ENCODE peak calls at places on chromosomes 7 and 10, in seven cellular contexts. One of them, this sample, is unnamed.

GRCh38 chr7:151409555-151410404 is at the start of gene WDR86:
- DNase-seq in prostate gland: no peak
- DNase-seq in upper lobe of right lung: peak
- DNase-seq in fibroblast of mammary gland: no peak
- DNase-seq in suprapubic skin: peak
- DNase-seq in heart right ventricle: no peak
- DNase-seq in OCI-LY7: no peak
- DNase-seq in this sample: no peak

GRCh38 chr7:151993977-151994676 is 31.3 kb upstream of the GALNT11 start:
- DNase-seq in prostate gland: no peak
- DNase-seq in upper lobe of right lung: no peak
- DNase-seq in fibroblast of mammary gland: peak
- DNase-seq in suprapubic skin: no peak
- DNase-seq in heart right ventricle: no peak
- DNase-seq in OCI-LY7: no peak
- DNase-seq in this sample: no peak

GRCh38 chr7:55185321-55185802 is 166.5 kb downstream of the EGFR start:
- DNase-seq in prostate gland: peak
- DNase-seq in upper lobe of right lung: no peak
- DNase-seq in fibroblast of mammary gland: peak
- DNase-seq in suprapubic skin: no peak
- DNase-seq in heart right ventricle: no peak
- DNase-seq in OCI-LY7: no peak
- DNase-seq in this sample: peak

GRCh38 chr7:37986780-37987380 is 66.4 kb downstream of the EPDR1 start:
- DNase-seq in prostate gland: no peak
- DNase-seq in upper lobe of right lung: no peak
- DNase-seq in fibroblast of mammary gland: peak
- DNase-seq in suprapubic skin: no peak
- DNase-seq in heart right ventricle: no peak
- DNase-seq in OCI-LY7: no peak
- DNase-seq in this sample: no peak

GRCh38 chr7:117098457-117098856 is 145.2 kb downstream of the ST7 start:
- DNase-seq in prostate gland: no peak
- DNase-seq in upper lobe of right lung: no peak
- DNase-seq in fibroblast of mammary gland: peak
- DNase-seq in suprapubic skin: no peak
- DNase-seq in heart right ventricle: no peak
- DNase-seq in OCI-LY7: no peak
- DNase-seq in this sample: no peak

GRCh38 chr7:116955801-116956514 is 2.7 kb downstream of the ST7 start:
- DNase-seq in prostate gland: peak
- DNase-seq in upper lobe of right lung: no peak
- DNase-seq in fibroblast of mammary gland: peak
- DNase-seq in suprapubic skin: no peak
- DNase-seq in heart right ventricle: no peak
- DNase-seq in OCI-LY7: peak
- DNase-seq in this sample: no peak

GRCh38 chr10:6148908-6149307 is 53.8 kb upstream of the PFKFB3 start:
- DNase-seq in prostate gland: no peak
- DNase-seq in upper lobe of right lung: no peak
- DNase-seq in fibroblast of mammary gland: no peak
- DNase-seq in suprapubic skin: no peak
- DNase-seq in heart right ventricle: no peak
- DNase-seq in OCI-LY7: no peak
- DNase-seq in this sample: no peak

GRCh38 chr10:44958196-44958896 is 1.3 kb upstream of the RASSF4 start:
- DNase-seq in prostate gland: no peak
- DNase-seq in upper lobe of right lung: no peak
- DNase-seq in fibroblast of mammary gland: peak
- DNase-seq in suprapubic skin: peak
- DNase-seq in heart right ventricle: no peak
- DNase-seq in OCI-LY7: no peak
- DNase-seq in this sample: no peak

GRCh38 chr7:126856691-126857291 is 395.9 kb downstream of the GRM8 start:
- DNase-seq in prostate gland: no peak
- DNase-seq in upper lobe of right lung: no peak
- DNase-seq in fibroblast of mammary gland: peak
- DNase-seq in suprapubic skin: no peak
- DNase-seq in heart right ventricle: no peak
- DNase-seq in OCI-LY7: peak
- DNase-seq in this sample: no peak

GRCh38 chr10:80471715-80472233 is 17.7 kb downstream of the TSPAN14 start:
- DNase-seq in prostate gland: no peak
- DNase-seq in upper lobe of right lung: no peak
- DNase-seq in fibroblast of mammary gland: no peak
- DNase-seq in suprapubic skin: no peak
- DNase-seq in heart right ventricle: no peak
- DNase-seq in OCI-LY7: peak
- DNase-seq in this sample: no peak

GRCh38 chr7:2006231-2006771 is 226.4 kb downstream of the MAD1L1 start:
- DNase-seq in prostate gland: no peak
- DNase-seq in upper lobe of right lung: peak
- DNase-seq in fibroblast of mammary gland: no peak
- DNase-seq in suprapubic skin: peak
- DNase-seq in heart right ventricle: no peak
- DNase-seq in OCI-LY7: no peak
- DNase-seq in this sample: no peak

GRCh38 chr10:21749788-21750187 is 215.8 kb downstream of the MLLT10 start:
- DNase-seq in prostate gland: no peak
- DNase-seq in upper lobe of right lung: no peak
- DNase-seq in fibroblast of mammary gland: no peak
- DNase-seq in suprapubic skin: no peak
- DNase-seq in heart right ventricle: no peak
- DNase-seq in OCI-LY7: no peak
- DNase-seq in this sample: no peak

GRCh38 chr10:122461367-122461728 is at the start of gene HTRA1:
- DNase-seq in prostate gland: peak
- DNase-seq in upper lobe of right lung: peak
- DNase-seq in fibroblast of mammary gland: peak
- DNase-seq in suprapubic skin: no peak
- DNase-seq in heart right ventricle: peak
- DNase-seq in OCI-LY7: no peak
- DNase-seq in this sample: no peak

GRCh38 chr10:96417432-96417831 is 58.6 kb upstream of the OPALIN start:
- DNase-seq in prostate gland: no peak
- DNase-seq in upper lobe of right lung: no peak
- DNase-seq in fibroblast of mammary gland: no peak
- DNase-seq in suprapubic skin: no peak
- DNase-seq in heart right ventricle: no peak
- DNase-seq in OCI-LY7: no peak
- DNase-seq in this sample: no peak

GRCh38 chr7:116670409-116671036 is 1.5 kb upstream of the MET start:
- DNase-seq in prostate gland: no peak
- DNase-seq in upper lobe of right lung: no peak
- DNase-seq in fibroblast of mammary gland: no peak
- DNase-seq in suprapubic skin: no peak
- DNase-seq in heart right ventricle: no peak
- DNase-seq in OCI-LY7: no peak
- DNase-seq in this sample: no peak

GRCh38 chr7:41103331-41103730 is 599.6 kb downstream of the INHBA start:
- DNase-seq in prostate gland: no peak
- DNase-seq in upper lobe of right lung: no peak
- DNase-seq in fibroblast of mammary gland: no peak
- DNase-seq in suprapubic skin: no peak
- DNase-seq in heart right ventricle: no peak
- DNase-seq in OCI-LY7: no peak
- DNase-seq in this sample: no peak

GRCh38 chr10:103111031-103111917 is 81.8 kb downstream of the NT5C2 start:
- DNase-seq in prostate gland: no peak
- DNase-seq in upper lobe of right lung: no peak
- DNase-seq in fibroblast of mammary gland: peak
- DNase-seq in suprapubic skin: no peak
- DNase-seq in heart right ventricle: no peak
- DNase-seq in OCI-LY7: no peak
- DNase-seq in this sample: no peak

GRCh38 chr7:36961097-36961496 is 236.8 kb upstream of the AOAH start:
- DNase-seq in prostate gland: no peak
- DNase-seq in upper lobe of right lung: no peak
- DNase-seq in fibroblast of mammary gland: no peak
- DNase-seq in suprapubic skin: no peak
- DNase-seq in heart right ventricle: no peak
- DNase-seq in OCI-LY7: no peak
- DNase-seq in this sample: no peak

DNA sequence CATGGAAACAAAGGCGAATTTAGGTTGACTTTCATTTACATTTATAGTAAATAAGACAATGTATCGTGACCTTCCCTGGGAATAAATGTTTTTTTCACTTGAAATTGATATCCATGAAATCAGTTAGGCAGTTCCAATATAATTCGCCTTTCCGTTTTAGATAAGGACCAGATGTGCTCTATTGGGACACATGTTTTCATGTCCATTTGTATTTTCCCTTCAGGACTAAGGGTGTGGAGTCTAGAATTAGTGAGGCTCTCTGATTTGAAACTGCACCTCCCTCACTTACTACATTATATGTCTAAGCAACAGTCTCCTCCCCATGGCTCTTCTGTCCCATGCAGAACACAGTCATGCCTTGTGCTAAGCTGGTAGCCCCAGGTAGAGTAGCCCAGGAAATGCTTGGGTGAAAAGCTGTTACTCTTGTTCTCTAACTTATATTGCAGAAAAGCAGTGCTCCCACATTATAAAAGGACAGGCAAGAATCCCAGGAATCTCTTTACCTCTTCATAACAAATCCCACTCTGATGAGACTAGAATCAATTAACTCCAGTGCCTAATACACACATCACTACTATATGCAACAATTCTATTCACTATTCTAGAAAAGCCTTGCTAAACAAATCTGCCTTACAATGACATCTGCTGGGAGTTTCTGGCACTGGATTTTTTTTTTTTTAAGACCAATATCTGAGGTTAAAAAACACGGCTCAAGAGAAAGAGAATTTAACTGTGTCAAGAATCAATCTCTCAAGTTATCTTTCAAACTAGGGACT is 293.9 kb downstream of the SNX13 start:
- DNase-seq in prostate gland: no peak
- DNase-seq in upper lobe of right lung: no peak
- DNase-seq in fibroblast of mammary gland: peak
- DNase-seq in suprapubic skin: no peak
- DNase-seq in heart right ventricle: no peak
- DNase-seq in OCI-LY7: no peak
- DNase-seq in this sample: peak
- TF ChIP-seq CTCF in prostate gland: peak
- TF ChIP-seq CTCF in upper lobe of right lung: peak
- TF ChIP-seq CTCF in fibroblast of mammary gland: peak
- TF ChIP-seq CTCF in suprapubic skin: peak
- TF ChIP-seq CTCF in heart right ventricle: peak
- TF ChIP-seq CTCF in OCI-LY7: no peak
- TF ChIP-seq CTCF in this sample: peak

GRCh38 chr7:141838581-141838980 is 2.7 kb downstream of the PRSS37 start:
- DNase-seq in prostate gland: no peak
- DNase-seq in upper lobe of right lung: no peak
- DNase-seq in fibroblast of mammary gland: no peak
- DNase-seq in suprapubic skin: no peak
- DNase-seq in heart right ventricle: no peak
- DNase-seq in OCI-LY7: no peak
- DNase-seq in this sample: no peak
- H3K4me3 ChIP-seq in prostate gland: no peak
- H3K4me3 ChIP-seq in upper lobe of right lung: no peak
- H3K4me3 ChIP-seq in fibroblast of mammary gland: no peak
- H3K4me3 ChIP-seq in suprapubic skin: no peak
- H3K4me3 ChIP-seq in heart right ventricle: no peak
- H3K4me3 ChIP-seq in OCI-LY7: no peak
- H3K4me3 ChIP-seq in this sample: no peak

GRCh38 chr10:107139237-107139636 is 25.3 kb downstream of the SORCS1 start:
- DNase-seq in prostate gland: no peak
- DNase-seq in upper lobe of right lung: no peak
- DNase-seq in fibroblast of mammary gland: no peak
- DNase-seq in suprapubic skin: no peak
- DNase-seq in heart right ventricle: no peak
- DNase-seq in OCI-LY7: no peak
- DNase-seq in this sample: no peak
- TF ChIP-seq CTCF in prostate gland: no peak
- TF ChIP-seq CTCF in upper lobe of right lung: no peak
- TF ChIP-seq CTCF in fibroblast of mammary gland: no peak
- TF ChIP-seq CTCF in suprapubic skin: no peak
- TF ChIP-seq CTCF in heart right ventricle: no peak
- TF ChIP-seq CTCF in OCI-LY7: no peak
- TF ChIP-seq CTCF in this sample: no peak

GRCh38 chr10:47258921-47259320 is 41.1 kb upstream of the GDF10 start:
- DNase-seq in prostate gland: no peak
- DNase-seq in upper lobe of right lung: no peak
- DNase-seq in fibroblast of mammary gland: no peak
- DNase-seq in suprapubic skin: no peak
- DNase-seq in heart right ventricle: no peak
- DNase-seq in OCI-LY7: no peak
- DNase-seq in this sample: no peak

GRCh38 chr10:47255033-47255813 is 44.8 kb upstream of the GDF10 start:
- DNase-seq in prostate gland: no peak
- DNase-seq in upper lobe of right lung: no peak
- DNase-seq in fibroblast of mammary gland: no peak
- DNase-seq in suprapubic skin: no peak
- DNase-seq in heart right ventricle: no peak
- DNase-seq in OCI-LY7: no peak
- DNase-seq in this sample: no peak

GRCh38 chr10:47255866-47256265 is 44.1 kb upstream of the GDF10 start:
- DNase-seq in prostate gland: no peak
- DNase-seq in upper lobe of right lung: no peak
- DNase-seq in fibroblast of mammary gland: no peak
- DNase-seq in suprapubic skin: no peak
- DNase-seq in heart right ventricle: no peak
- DNase-seq in OCI-LY7: no peak
- DNase-seq in this sample: no peak

GRCh38 chr10:47257396-47258120 is 42.4 kb upstream of the GDF10 start:
- DNase-seq in prostate gland: no peak
- DNase-seq in upper lobe of right lung: no peak
- DNase-seq in fibroblast of mammary gland: peak
- DNase-seq in suprapubic skin: no peak
- DNase-seq in heart right ventricle: no peak
- DNase-seq in OCI-LY7: no peak
- DNase-seq in this sample: no peak

GRCh38 chr10:47256753-47257336 is 43.2 kb upstream of the GDF10 start:
- DNase-seq in prostate gland: no peak
- DNase-seq in upper lobe of right lung: no peak
- DNase-seq in fibroblast of mammary gland: peak
- DNase-seq in suprapubic skin: no peak
- DNase-seq in heart right ventricle: no peak
- DNase-seq in OCI-LY7: no peak
- DNase-seq in this sample: no peak
- H3K4me3 ChIP-seq in prostate gland: no peak
- H3K4me3 ChIP-seq in upper lobe of right lung: no peak
- H3K4me3 ChIP-seq in fibroblast of mammary gland: no peak
- H3K4me3 ChIP-seq in suprapubic skin: no peak
- H3K4me3 ChIP-seq in heart right ventricle: no peak
- H3K4me3 ChIP-seq in OCI-LY7: no peak
- H3K4me3 ChIP-seq in this sample: no peak

This sample was measured in LNCaP clone FGC.